ENCODE peak calls at places on chromosomes 11 and 22, in six cellular contexts. K is H1, B is stomach, Z is transverse colon, U is vagina, J is esophagus muscularis mucosa. G is an unnamed sample. For H3K4me1, the result is how much of the 10 kb centered on the place peaks cover.

GRCh38 chr22:37819100-37819433 is 4.1 kb upstream of the GALR3 start:
- DNase-seq in K (no peak), B (no peak), U (no peak), J (no peak), Z (no peak), G (no peak)

GRCh38 chr22:47168900-47169800 is 406.7 kb downstream of the TBC1D22A start:
- DNase-seq in J (no peak), Z (peak), K (peak), U (no peak), B (peak), G (peak)

GRCh38 chr22:45073064-45073463 is 63.3 kb upstream of the PHF21B start:
- DNase-seq in U (no peak), B (no peak), K (no peak), Z (no peak), J (no peak), G (no peak)

GRCh38 chr11:1368216-1368615 is 21.5 kb upstream of the BRSK2 start:
- DNase-seq in K (no peak), B (no peak), U (no peak), J (no peak), Z (no peak), G (no peak)

GRCh38 chr11:16846305-16846704 is 107.9 kb downstream of the C11orf58 start:
- DNase-seq in K (no peak), J (no peak), Z (no peak), B (no peak), U (no peak), G (no peak)

GRCh38 chr11:128226106-128226716 is 361.1 kb downstream of the ETS1 start:
- DNase-seq in K (no peak), Z (no peak), U (no peak), B (no peak), J (no peak), G (no peak)

GRCh38 chr22:40236131-40236665 is 58.5 kb downstream of the TNRC6B start:
- DNase-seq in K (no peak), B (no peak), J (no peak), Z (no peak), U (no peak), G (no peak)

GRCh38 chr11:56013805-56014204 is 13.6 kb upstream of the OR5AS1 start:
- DNase-seq in U (no peak), K (no peak), Z (no peak), B (no peak), J (no peak), G (no peak)

GRCh38 chr22:45127866-45128265 is 35.9 kb upstream of the NUP50 start:
- DNase-seq in J (no peak), K (no peak), Z (no peak), B (no peak), U (no peak), G (no peak)

GRCh38 chr11:61569701-61570100 is 11.2 kb downstream of the SYT7 start:
- DNase-seq in B (no peak), J (no peak), Z (no peak), K (no peak), U (no peak), G (no peak)

GRCh38 chr22:50303848-50304527 is 3.5 kb downstream of the PLXNB2 start:
- DNase-seq in K (peak), B (peak), Z (peak), J (no peak), U (no peak), G (no peak)
- H3K4me1 ChIP-seq in K (under half), B (half or more), Z (half or more), J (half or more), U (half or more), G (half or more)

GRCh38 chr11:119421941-119422504 is 949 bp downstream of the THY1 start:
- DNase-seq in B (no peak), K (no peak), Z (no peak), U (no peak), J (no peak), G (no peak)
- TF ChIP-seq POLR2AphosphoS5 in B (no peak), K (no peak), Z (no peak), U (no peak), J (no peak), G (no peak)

GRCh38 chr11:85903406-85903805 is 48.2 kb downstream of the CCDC83 start:
- DNase-seq in U (no peak), K (no peak), Z (no peak), J (no peak), B (no peak), G (no peak)
- H3K27ac ChIP-seq in U (no peak), K (no peak), Z (no peak), J (no peak), B (no peak), G (no peak)

DNA sequence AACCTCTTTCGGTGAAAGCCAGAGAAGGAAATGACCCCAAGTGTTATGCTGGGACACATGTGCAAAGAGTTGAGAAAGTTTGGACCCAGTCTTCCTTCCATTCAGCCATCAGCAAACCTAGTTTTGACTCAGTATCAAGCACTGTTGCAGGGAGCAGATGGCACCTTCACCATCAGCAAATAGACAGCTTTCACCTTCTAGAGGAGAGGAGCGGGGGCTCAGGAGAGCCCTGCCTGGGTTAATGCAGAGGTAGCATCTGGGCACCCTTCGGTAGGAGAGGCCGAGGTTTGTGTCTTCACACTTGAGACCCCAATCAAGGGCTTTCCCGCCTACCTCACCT is 16.2 kb upstream of the MFRP start:
- DNase-seq in J (no peak), Z (no peak), U (no peak), B (no peak), K (no peak), G (peak)
- H3K4me1 ChIP-seq in J (half or more), Z (half or more), U (under half), B (half or more), K (under half), G (under half)

G was measured in spleen.